ENCODE peak calls at places on chromosomes 3 and 15, in eight cellular contexts. X is activated gamma-delta T cell treated with Interleukin-2 at 50 U/mL for 16 hours; H is CD8-positive, alpha-beta T cell; J is neural progenitor cell; B is left colon; Z is A549; T is right cardiac atrium; O is anterior cingulate cortex. S is an unnamed sample.

GRCh38 chr3:71189480-71189879 is 394.0 kb downstream of the FOXP1 start:
- DNase-seq in X (no peak), H (no peak), J (no peak), B (no peak), Z (no peak), T (no peak), O (no peak), S (no peak)

GRCh38 chr3:144456041-144456440 is 484.4 kb downstream of the DIPK2A start:
- DNase-seq in X (no peak), H (no peak), J (no peak), B (no peak), Z (no peak), T (no peak), O (no peak), S (no peak)

GRCh38 chr15:34275154-34275553 is 50.3 kb downstream of the EMC4 start:
- DNase-seq in X (no peak), H (no peak), J (no peak), B (no peak), Z (no peak), T (no peak), O (no peak), S (peak; percentile 18)

GRCh38 chr3:111592941-111593340 is 2.2 kb downstream of the ZBED2 start:
- DNase-seq in X (no peak), H (no peak), J (peak; percentile 4), B (no peak), Z (no peak), T (no peak), O (no peak), S (no peak)

GRCh38 chr3:159804726-159805410 is 183.8 kb upstream of the IL12A start:
- DNase-seq in X (no peak), H (no peak), J (peak; percentile 89), B (peak; percentile 57), Z (peak; percentile 77), T (peak; percentile 54), O (no peak), S (peak; percentile 87)

GRCh38 chr3:196650740-196651311 is 11.3 kb downstream of the NRROS start:
- DNase-seq in X (no peak), H (no peak), J (no peak), B (no peak), Z (peak; percentile 88), T (peak; percentile 61), O (no peak), S (peak; percentile 97)

GRCh38 chr3:151726016-151726415 is 7.7 kb upstream of the AADACL2 start:
- DNase-seq in X (no peak), H (no peak), J (no peak), B (no peak), Z (no peak), T (no peak), O (no peak), S (no peak)

GRCh38 chr3:8436667-8437287 is 64.8 kb upstream of the LMCD1 start:
- DNase-seq in X (no peak), H (no peak), J (no peak), B (no peak), Z (no peak), T (no peak), O (no peak), S (no peak)

GRCh38 chr3:30941342-30941741 is 46.9 kb upstream of the GADL1 start:
- DNase-seq in X (no peak), H (no peak), J (no peak), B (no peak), Z (no peak), T (no peak), O (no peak), S (no peak)

GRCh38 chr15:39573287-39573686 is 7.6 kb upstream of the THBS1 start:
- DNase-seq in X (no peak), H (no peak), J (no peak), B (no peak), Z (no peak), T (no peak), O (no peak), S (no peak)

GRCh38 chr3:128607710-128608048 is 42.9 kb downstream of the RPN1 start:
- DNase-seq in X (no peak), H (no peak), J (no peak), B (peak; percentile 21), Z (no peak), T (peak; percentile 33), O (no peak), S (no peak)

GRCh38 chr3:52041118-52041847 is 15.1 kb downstream of the DUSP7 start:
- DNase-seq in X (no peak), H (no peak), J (peak; percentile 65), B (no peak), Z (no peak), T (no peak), O (no peak), S (no peak)

GRCh38 chr15:60349589-60349988 is 48.2 kb downstream of the ANXA2 start:
- DNase-seq in X (no peak), H (no peak), J (no peak), B (no peak), Z (no peak), T (no peak), O (no peak), S (no peak)

GRCh38 chr3:161443921-161444457 is 52.6 kb upstream of the OTOL1 start:
- DNase-seq in X (no peak), H (no peak), J (no peak), B (no peak), Z (no peak), T (no peak), O (no peak), S (no peak)